ENCODE peak calls at places on chromosomes 16 and 17, in five cellular contexts. A is AG09309, F is breast epithelium, I is left ventricle myocardium inferior, Q is RWPE1. C is an unnamed sample.

GRCh38 chr16:10619271-10619849 is 39.0 kb upstream of the EMP2 start:
- DNase-seq in A (no peak), F (peak), I (peak), Q (peak), C (no peak)

GRCh38 chr17:2485970-2486369 is 25.7 kb downstream of the METTL16 start:
- DNase-seq in A (no peak), F (no peak), I (no peak), Q (no peak), C (no peak)

GRCh38 chr17:31582151-31582907 is 190.9 kb downstream of the RAB11FIP4 start:
- DNase-seq in A (no peak), F (no peak), I (peak), Q (no peak), C (no peak)

GRCh38 chr16:86317617-86318021 is 192.7 kb upstream of the FOXF1 start:
- DNase-seq in A (no peak), F (no peak), I (no peak), Q (no peak), C (no peak)

GRCh38 chr17:64781394-64781793 is 119.3 kb upstream of the SMURF2 start:
- DNase-seq in A (no peak), F (peak), I (peak), Q (peak), C (no peak)

GRCh38 chr16:10539256-10539655 is 41.1 kb downstream of the EMP2 start:
- DNase-seq in A (no peak), F (no peak), I (no peak), Q (peak), C (no peak)

GRCh38 chr16:88782454-88783390 is 2.3 kb downstream of the PIEZO1 start:
- DNase-seq in A (no peak), F (no peak), I (no peak), Q (peak), C (no peak)

GRCh38 chr16:63228259-63228658 is 1192.0 kb upstream of the CDH8 start:
- DNase-seq in A (no peak), F (no peak), I (no peak), Q (no peak), C (no peak)

GRCh38 chr16:87203060-87203656 is 114.0 kb downstream of the C16orf95 start:
- DNase-seq in A (no peak), F (no peak), I (peak), Q (peak), C (peak)

GRCh38 chr17:50094243-50094752 is 853 bp upstream of the PDK2 start:
- DNase-seq in A (peak), F (peak), I (peak), Q (peak), C (peak)

GRCh38 chr17:72386619-72387237 is 265.9 kb downstream of the SOX9 start:
- DNase-seq in A (no peak), F (no peak), I (no peak), Q (no peak), C (no peak)

GRCh38 chr16:26987631-26988030 is 79.1 kb upstream of the C16orf82 start:
- DNase-seq in A (no peak), F (no peak), I (no peak), Q (no peak), C (no peak)

GRCh38 chr16:50838165-50838564 is 96.3 kb downstream of the CYLD start:
- DNase-seq in A (no peak), F (no peak), I (no peak), Q (no peak), C (no peak)

GRCh38 chr16:29883987-29884386 is 15.4 kb downstream of the SEZ6L2 start:
- DNase-seq in A (no peak), F (no peak), I (no peak), Q (no peak), C (no peak)

GRCh38 chr16:74034862-74035261 is 261.8 kb upstream of the PSMD7 start:
- DNase-seq in A (no peak), F (no peak), I (no peak), Q (peak), C (peak)

GRCh38 chr17:48301002-48301401 is 129.0 kb downstream of the SKAP1 start:
- DNase-seq in A (no peak), F (no peak), I (no peak), Q (no peak), C (no peak)

GRCh38 chr17:50318551-50319310 is 27.2 kb upstream of the XYLT2 start:
- DNase-seq in A (no peak), F (no peak), I (no peak), Q (peak), C (no peak)

GRCh38 chr17:5871666-5872065 is 198.5 kb upstream of the WSCD1 start:
- DNase-seq in A (no peak), F (no peak), I (no peak), Q (no peak), C (no peak)

GRCh38 chr16:88633684-88634140 is 4.7 kb upstream of the IL17C start:
- DNase-seq in A (no peak), F (no peak), I (no peak), Q (no peak), C (no peak)

GRCh38 chr16:19130852-19131808 is 17.4 kb downstream of the ITPRIPL2 start:
- DNase-seq in A (no peak), F (no peak), I (peak), Q (no peak), C (no peak)

GRCh38 chr17:41678907-41679739 is 9.6 kb upstream of the EIF1 start:
- DNase-seq in A (no peak), F (no peak), I (no peak), Q (no peak), C (no peak)

GRCh38 chr17:65917560-65917959 is 274.4 kb downstream of the CEP112 start:
- DNase-seq in A (no peak), F (no peak), I (no peak), Q (no peak), C (no peak)

GRCh38 chr17:19362293-19363113 is at the start of gene B9D1:
- DNase-seq in A (peak), F (peak), I (peak), Q (peak), C (peak)

GRCh38 chr17:35051183-35051578 is 12.3 kb downstream of the RFFL start:
- DNase-seq in A (no peak), F (no peak), I (no peak), Q (no peak), C (no peak)

GRCh38 chr17:82317394-82318168 is at the start of gene CD7:
- DNase-seq in A (no peak), F (no peak), I (no peak), Q (no peak), C (no peak)

GRCh38 chr17:61117983-61118382 is 281.7 kb upstream of the TBX2 start:
- DNase-seq in A (no peak), F (no peak), I (no peak), Q (no peak), C (no peak)

GRCh38 chr16:25855063-25855462 is 163.3 kb downstream of the HS3ST4 start:
- DNase-seq in A (no peak), F (no peak), I (no peak), Q (no peak), C (no peak)

GRCh38 chr17:61770752-61771533 is 92.4 kb downstream of the BRIP1 start:
- DNase-seq in A (peak), F (no peak), I (no peak), Q (no peak), C (no peak)

GRCh38 chr16:88781140-88782077 is 3.6 kb downstream of the PIEZO1 start:
- DNase-seq in A (no peak), F (no peak), I (no peak), Q (no peak), C (no peak)

GRCh38 chr17:50909765-50910661 is 43.9 kb upstream of the TOB1 start:
- DNase-seq in A (no peak), F (no peak), I (no peak), Q (no peak), C (no peak)

GRCh38 chr17:27224526-27225315 is 69.2 kb upstream of the WSB1 start:
- DNase-seq in A (no peak), F (no peak), I (no peak), Q (no peak), C (no peak)

GRCh38 chr16:4468972-4469371 is 5.5 kb downstream of the NMRAL1 start:
- DNase-seq in A (no peak), F (no peak), I (no peak), Q (no peak), C (no peak)

GRCh38 chr17:78716814-78717393 is 65.2 kb downstream of the CYTH1 start:
- DNase-seq in A (no peak), F (peak), I (peak), Q (peak), C (peak)

GRCh38 chr16:31386157-31386984 is 6.8 kb upstream of the ITGAD start:
- DNase-seq in A (peak), F (no peak), I (no peak), Q (peak), C (no peak)

GRCh38 chr16:23353440-23353839 is 51.3 kb downstream of the SCNN1B start:
- DNase-seq in A (no peak), F (no peak), I (no peak), Q (no peak), C (no peak)

GRCh38 chr16:85718682-85719081 is 29.9 kb upstream of the GINS2 start:
- DNase-seq in A (no peak), F (no peak), I (no peak), Q (no peak), C (peak)

GRCh38 chr17:17139972-17140589 is 66.1 kb downstream of the PLD6 start:
- DNase-seq in A (no peak), F (no peak), I (no peak), Q (no peak), C (no peak)

GRCh38 chr16:72989203-72989991 is 58.5 kb downstream of the ZFHX3 start:
- DNase-seq in A (peak), F (no peak), I (no peak), Q (peak), C (no peak)

GRCh38 chr16:19115148-19116021 is 1.6 kb downstream of the ITPRIPL2 start:
- DNase-seq in A (no peak), F (no peak), I (peak), Q (no peak), C (no peak)

GRCh38 chr16:66547101-66547989 is 2.6 kb downstream of the TK2 start:
- DNase-seq in A (no peak), F (no peak), I (no peak), Q (no peak), C (no peak)

GRCh38 chr16:66548868-66549267 is 1.1 kb downstream of the TK2 start:
- DNase-seq in A (no peak), F (no peak), I (no peak), Q (no peak), C (no peak)

GRCh38 chr16:66551362-66551761 is 1.0 kb upstream of the CKLF start:
- DNase-seq in A (no peak), F (no peak), I (no peak), Q (no peak), C (peak)

GRCh38 chr16:66548068-66548467 is 1.9 kb downstream of the TK2 start:
- DNase-seq in A (no peak), F (no peak), I (no peak), Q (no peak), C (no peak)

DNA sequence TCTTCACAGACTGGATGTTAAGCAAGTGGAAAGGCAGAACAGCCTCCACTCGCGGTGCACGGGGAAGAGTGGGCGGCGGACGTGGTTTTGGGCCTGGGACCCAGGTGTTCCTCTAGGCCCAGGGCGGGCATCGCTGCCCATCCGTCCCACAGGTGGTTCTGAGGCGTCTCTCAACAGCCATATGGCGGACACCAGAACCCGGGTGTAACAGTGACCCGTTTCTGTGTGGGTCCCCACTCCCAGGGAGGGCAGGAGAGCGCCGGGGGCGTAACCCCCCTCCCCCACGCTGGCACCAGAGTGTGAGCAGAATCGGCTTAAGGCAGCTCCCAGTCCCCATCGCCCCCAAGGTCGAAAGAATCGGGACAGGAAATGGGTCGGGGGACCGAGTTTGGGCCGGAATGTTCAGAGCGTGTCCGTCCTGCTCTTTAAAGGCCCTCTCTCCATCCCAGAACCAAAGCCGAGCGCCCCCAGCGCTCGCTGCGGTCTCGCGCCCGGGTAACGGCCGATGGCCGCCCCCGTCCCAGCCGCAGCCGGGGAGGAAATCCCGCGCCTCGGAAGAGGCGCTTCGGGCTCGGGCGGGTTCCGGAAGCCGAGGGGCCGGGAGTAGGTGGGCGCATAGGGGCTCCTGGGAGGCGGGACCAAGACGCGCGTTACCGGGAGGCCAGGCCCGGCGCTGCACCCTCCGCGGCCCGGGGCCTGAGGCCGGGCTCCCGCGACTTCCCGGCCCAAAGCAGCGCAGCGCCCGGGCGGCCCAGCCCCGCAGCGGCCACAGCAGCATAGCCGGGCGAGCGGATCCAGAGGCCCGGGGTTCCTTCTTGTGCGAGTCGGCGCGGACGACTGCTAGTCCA is at the start of gene TK2:
- DNase-seq in A (no peak), F (no peak), I (peak), Q (peak), C (peak)
- TF ChIP-seq CTCF in A (peak), F (no peak), I (peak), Q (peak), C (no peak)

GRCh38 chr17:46266656-46267544 is 28.0 kb upstream of the LRRC37A start:
- DNase-seq in A (peak), F (peak), I (peak), Q (peak), C (peak)
- TF ChIP-seq CTCF in A (no peak), F (no peak), I (no peak), Q (no peak), C (no peak)

GRCh38 chr16:57668630-57669475 is 747 bp downstream of the ADGRG3 start:
- DNase-seq in A (no peak), F (no peak), I (no peak), Q (no peak), C (no peak)

GRCh38 chr16:57667526-57668258 is 414 bp upstream of the ADGRG3 start:
- DNase-seq in A (no peak), F (no peak), I (peak), Q (no peak), C (no peak)

GRCh38 chr16:57667069-57667525 is 1.0 kb upstream of the ADGRG3 start:
- DNase-seq in A (no peak), F (no peak), I (no peak), Q (no peak), C (no peak)

GRCh38 chr16:57669476-57670162 is 1.5 kb downstream of the ADGRG3 start:
- DNase-seq in A (no peak), F (no peak), I (no peak), Q (no peak), C (no peak)

DNA sequence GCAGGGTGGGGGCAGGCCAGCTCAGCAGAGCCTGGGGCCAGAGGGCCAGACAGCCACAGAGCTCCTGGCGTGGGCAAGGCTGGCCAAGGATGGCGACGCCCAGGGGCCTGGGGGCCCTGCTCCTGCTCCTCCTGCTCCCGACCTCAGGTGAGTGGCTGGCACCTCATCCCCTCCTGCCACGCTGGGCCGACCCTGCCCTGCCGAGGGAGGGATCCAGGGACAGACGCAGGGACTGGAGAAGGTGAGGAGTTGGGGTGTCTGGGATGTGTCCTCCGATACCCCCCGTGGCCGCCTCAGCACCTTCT is at the start of gene ADGRG3:
- DNase-seq in A (no peak), F (no peak), I (no peak), Q (no peak), C (no peak)
- TF ChIP-seq CTCF in A (no peak), F (no peak), I (no peak), Q (no peak), C (no peak)

GRCh38 chr16:28280881-28281836 is 11.2 kb upstream of the SBK1 start:
- DNase-seq in A (no peak), F (no peak), I (no peak), Q (no peak), C (no peak)
- TF ChIP-seq CTCF in A (no peak), F (no peak), I (no peak), Q (no peak), C (no peak)

GRCh38 chr16:67562918-67563707 is 787 bp downstream of the CTCF start:
- DNase-seq in A (no peak), F (no peak), I (peak), Q (no peak), C (peak)
- TF ChIP-seq CTCF in A (no peak), F (no peak), I (peak), Q (peak), C (no peak)

DNA sequence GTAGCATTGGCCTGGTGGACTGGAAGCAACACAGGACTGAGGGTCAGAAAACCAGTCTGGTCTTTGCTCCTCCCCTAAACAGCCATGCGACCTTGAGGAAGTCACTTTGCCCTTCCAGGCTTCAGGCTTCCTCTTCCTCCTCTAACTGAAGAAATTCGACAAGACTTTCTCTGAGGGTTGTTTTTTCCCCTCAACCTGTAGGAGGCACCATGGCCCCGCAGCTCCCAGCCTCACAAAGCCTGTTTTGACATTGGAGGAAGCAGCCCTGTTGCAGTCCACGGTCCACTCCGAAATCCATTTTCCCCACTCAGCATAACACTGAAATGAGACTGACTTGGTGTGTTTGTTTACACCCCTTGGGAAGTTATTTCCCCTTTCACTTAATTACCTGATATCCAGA is 41.2 kb upstream of the PIRT start:
- DNase-seq in A (no peak), F (no peak), I (peak), Q (no peak), C (peak)
- TF ChIP-seq CTCF in A (no peak), F (no peak), I (peak), Q (no peak), C (peak)

GRCh38 chr17:75108193-75108592 is 1.6 kb upstream of the ARMC7 start:
- DNase-seq in A (no peak), F (no peak), I (no peak), Q (no peak), C (no peak)

GRCh38 chr17:75111777-75112176 is 2.0 kb downstream of the ARMC7 start:
- DNase-seq in A (no peak), F (no peak), I (no peak), Q (no peak), C (no peak)

GRCh38 chr17:75110307-75110937 is 653 bp downstream of the ARMC7 start:
- DNase-seq in A (no peak), F (no peak), I (no peak), Q (no peak), C (no peak)

GRCh38 chr17:75109047-75109406 is 742 bp upstream of the ARMC7 start:
- DNase-seq in A (no peak), F (no peak), I (no peak), Q (no peak), C (no peak)

DNA sequence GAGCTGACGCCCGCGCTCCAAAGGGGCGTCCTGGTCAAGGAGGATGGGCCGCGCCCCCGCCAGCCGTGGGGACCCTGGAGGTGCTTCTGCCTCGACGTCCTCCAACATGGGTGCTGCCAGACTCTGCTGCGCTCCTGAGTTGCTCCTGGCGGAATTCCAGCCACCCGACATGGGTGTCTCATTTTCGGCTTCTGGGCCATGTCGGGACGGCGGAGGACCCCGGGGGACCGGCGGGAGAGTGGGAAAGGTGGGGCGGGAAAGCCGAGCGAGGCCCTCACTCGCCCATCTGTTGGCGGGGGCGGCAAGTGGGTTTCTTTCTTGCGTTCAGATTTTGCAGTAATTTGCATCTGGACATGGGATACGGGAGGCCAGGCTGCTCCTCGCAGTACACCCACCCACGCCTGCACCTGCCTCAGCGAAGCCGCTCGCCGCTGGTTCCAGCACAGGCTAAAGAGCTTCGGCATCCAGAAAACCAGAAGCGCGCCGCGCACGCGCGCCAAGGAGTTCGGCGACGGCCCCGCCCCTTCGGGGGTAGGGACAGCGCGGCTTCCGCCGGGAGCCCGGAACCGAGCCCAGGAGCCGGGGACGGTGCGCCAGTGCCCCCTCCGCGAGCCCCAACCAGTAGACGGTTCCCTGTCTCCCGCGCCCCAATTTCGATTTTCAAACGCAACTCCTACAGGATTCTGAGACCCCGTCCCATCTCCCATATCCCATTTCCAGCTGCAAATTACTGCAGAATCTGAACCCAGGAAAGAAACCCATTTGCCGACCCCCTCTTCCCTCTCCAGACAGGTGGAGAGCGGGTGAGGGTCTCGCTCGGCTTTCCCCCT is at the start of gene ARMC7:
- DNase-seq in A (no peak), F (peak), I (peak), Q (peak), C (peak)
- TF ChIP-seq CTCF in A (no peak), F (no peak), I (no peak), Q (no peak), C (no peak)

C was measured in neural crest cell.